ENCODE peak calls at places on chromosomes 7 and 10, in seven cellular contexts. O, S, V, G, Q, D and I are unnamed samples.
A peak's percentile ranks its signal among the peaks of the same experiment; 100 is the strongest.

GRCh38 chr7:31327071-31327470 is 13.5 kb downstream of the NEUROD6 start:
- DNase-seq in O (no peak), S (no peak), V (no peak), G (no peak), Q (no peak), D (no peak), I (peak; percentile 18)

GRCh38 chr7:90681336-90682019 is 85.4 kb downstream of the CDK14 start:
- DNase-seq in O (no peak), S (peak; percentile 36), V (no peak), G (no peak), Q (no peak), D (no peak), I (no peak)

GRCh38 chr7:133512560-133512959 is 259.7 kb downstream of the EXOC4 start:
- DNase-seq in O (no peak), S (peak; percentile 72), V (no peak), G (no peak), Q (no peak), D (no peak), I (peak; percentile 85)

GRCh38 chr10:28778524-28778923 is 101.2 kb downstream of the BAMBI start:
- DNase-seq in O (no peak), S (peak; percentile 18), V (no peak), G (no peak), Q (no peak), D (no peak), I (peak; percentile 64)

GRCh38 chr10:126536148-126536547 is 134.3 kb downstream of the C10orf90 start:
- DNase-seq in O (no peak), S (peak; percentile 11), V (no peak), G (no peak), Q (no peak), D (no peak), I (no peak)

GRCh38 chr10:103712898-103713498 is 142.4 kb downstream of the SH3PXD2A start:
- DNase-seq in O (no peak), S (peak; percentile 85), V (peak; percentile 98), G (peak; percentile 89), Q (peak; percentile 40), D (peak; percentile 88), I (peak; percentile 46)

GRCh38 chr7:156019308-156019707 is 207.0 kb upstream of the SHH start:
- DNase-seq in O (no peak), S (no peak), V (no peak), G (no peak), Q (no peak), D (no peak), I (no peak)

GRCh38 chr7:43844257-43844656 is 25.1 kb downstream of the MRPS24 start:
- DNase-seq in O (no peak), S (no peak), V (no peak), G (no peak), Q (no peak), D (no peak), I (no peak)

GRCh38 chr7:135647755-135648154 is 14.6 kb upstream of the STMP1 start:
- DNase-seq in O (no peak), S (no peak), V (no peak), G (no peak), Q (no peak), D (no peak), I (no peak)

GRCh38 chr10:119658274-119658673 is 7.1 kb downstream of the BAG3 start:
- DNase-seq in O (no peak), S (peak; percentile 89), V (no peak), G (peak; percentile 40), Q (no peak), D (no peak), I (peak; percentile 77)

GRCh38 chr10:33461295-33461640 is 126.8 kb upstream of the NRP1 start:
- DNase-seq in O (no peak), S (no peak), V (no peak), G (no peak), Q (no peak), D (no peak), I (no peak)

GRCh38 chr10:77605466-77605865 is 32.1 kb downstream of the KCNMA1 start:
- DNase-seq in O (no peak), S (no peak), V (no peak), G (peak; percentile 39), Q (no peak), D (no peak), I (no peak)

GRCh38 chr7:155815332-155816191 is 3.3 kb upstream of the SHH start:
- DNase-seq in O (no peak), S (peak; percentile 53), V (no peak), G (peak; percentile 82), Q (peak; percentile 22), D (peak; percentile 91), I (peak; percentile 40)

GRCh38 chr7:73555411-73555982 is 2.0 kb downstream of the BCL7B start:
- DNase-seq in O (no peak), S (no peak), V (no peak), G (no peak), Q (no peak), D (no peak), I (no peak)

GRCh38 chr10:90947025-90947960 is 26.4 kb upstream of the ANKRD1 start:
- DNase-seq in O (no peak), S (peak; percentile 55), V (no peak), G (no peak), Q (no peak), D (no peak), I (peak; percentile 63)

GRCh38 chr10:90985301-90985700 is 64.4 kb upstream of the ANKRD1 start:
- DNase-seq in O (no peak), S (no peak), V (no peak), G (no peak), Q (no peak), D (no peak), I (no peak)

GRCh38 chr10:95289921-95290421 is 832 bp downstream of the PDLIM1 start:
- DNase-seq in O (no peak), S (no peak), V (no peak), G (no peak), Q (no peak), D (no peak), I (no peak)

GRCh38 chr7:134696261-134696660 is 49.6 kb downstream of the BPGM start:
- DNase-seq in O (no peak), S (no peak), V (no peak), G (no peak), Q (no peak), D (no peak), I (no peak)

GRCh38 chr7:17854297-17855047 is 85.8 kb downstream of the SNX13 start:
- DNase-seq in O (no peak), S (no peak), V (no peak), G (no peak), Q (no peak), D (no peak), I (no peak)

GRCh38 chr7:25926891-25927625 is 224.9 kb upstream of the NFE2L3 start:
- DNase-seq in O (no peak), S (no peak), V (no peak), G (no peak), Q (no peak), D (no peak), I (no peak)

GRCh38 chr10:25174461-25175230 is at the start of gene GPR158:
- DNase-seq in O (no peak), S (peak; percentile 97), V (peak; percentile 65), G (peak; percentile 91), Q (peak; percentile 94), D (peak; percentile 91), I (peak; percentile 55)

GRCh38 chr7:80488851-80489370 is 23.0 kb downstream of the GNAT3 start:
- DNase-seq in O (no peak), S (no peak), V (no peak), G (no peak), Q (no peak), D (no peak), I (no peak)

GRCh38 chr7:82413237-82413636 is 30.3 kb downstream of the CACNA2D1 start:
- DNase-seq in O (no peak), S (peak; percentile 46), V (no peak), G (no peak), Q (peak; percentile 56), D (no peak), I (no peak)

GRCh38 chr10:132545659-132546367 is 8.2 kb downstream of the INPP5A start:
- DNase-seq in O (no peak), S (no peak), V (no peak), G (no peak), Q (no peak), D (no peak), I (no peak)

GRCh38 chr10:235921-236320 is 100.7 kb downstream of the ZMYND11 start:
- DNase-seq in O (no peak), S (peak; percentile 8), V (no peak), G (no peak), Q (no peak), D (no peak), I (no peak)

GRCh38 chr10:100879741-100880360 is 32.9 kb upstream of the SLF2 start:
- DNase-seq in O (no peak), S (no peak), V (no peak), G (no peak), Q (no peak), D (no peak), I (no peak)

GRCh38 chr7:110017405-110017804 is 1073.5 kb upstream of the LRRN3 start:
- DNase-seq in O (no peak), S (no peak), V (no peak), G (no peak), Q (no peak), D (no peak), I (peak; percentile 19)

GRCh38 chr7:44291066-44291732 is 34.2 kb downstream of the CAMK2B start:
- DNase-seq in O (peak; percentile 28), S (peak; percentile 99), V (peak; percentile 14), G (no peak), Q (no peak), D (no peak), I (peak; percentile 99)

GRCh38 chr10:30439931-30440330 is 5.9 kb downstream of the MAP3K8 start:
- DNase-seq in O (no peak), S (no peak), V (no peak), G (no peak), Q (no peak), D (no peak), I (no peak)

GRCh38 chr7:151452141-151452571 is 12.2 kb upstream of the CRYGN start:
- DNase-seq in O (no peak), S (no peak), V (no peak), G (no peak), Q (no peak), D (no peak), I (no peak)